ENCODE peak calls at places on chromosomes 2 and 18, in seven cellular contexts. Z, C, E, A, F, Q and R are unnamed samples.

GRCh38 chr2:213159768-213160167 is 8.4 kb upstream of the IKZF2 start:
- DNase-seq in Z (no peak), C (no peak), E (no peak), A (no peak), F (no peak), Q (no peak), R (no peak)

GRCh38 chr2:125004091-125004800 is 979.2 kb downstream of the CNTNAP5 start:
- DNase-seq in Z (no peak), C (no peak), E (no peak), A (no peak), F (no peak), Q (no peak), R (no peak)

GRCh38 chr2:11835403-11835802 is 89.0 kb downstream of the LPIN1 start:
- DNase-seq in Z (no peak), C (no peak), E (no peak), A (no peak), F (no peak), Q (no peak), R (no peak)

GRCh38 chr2:240986787-240987411 is 11.5 kb upstream of the SNED1 start:
- DNase-seq in Z (no peak), C (no peak), E (peak), A (no peak), F (no peak), Q (no peak), R (no peak)

GRCh38 chr2:128486640-128487375 is 168.1 kb upstream of the HS6ST1 start:
- DNase-seq in Z (no peak), C (no peak), E (no peak), A (no peak), F (no peak), Q (no peak), R (no peak)

GRCh38 chr18:5983479-5983878 is 88.2 kb upstream of the TMEM200C start:
- DNase-seq in Z (no peak), C (no peak), E (no peak), A (no peak), F (no peak), Q (no peak), R (no peak)

GRCh38 chr2:133777607-133778006 is 209.3 kb upstream of the NCKAP5 start:
- DNase-seq in Z (no peak), C (no peak), E (no peak), A (no peak), F (no peak), Q (no peak), R (no peak)

GRCh38 chr2:223324402-223324801 is 272.4 kb downstream of the KCNE4 start:
- DNase-seq in Z (no peak), C (no peak), E (no peak), A (no peak), F (no peak), Q (no peak), R (no peak)

GRCh38 chr2:24276349-24276899 is 83.9 kb downstream of the ITSN2 start:
- DNase-seq in Z (no peak), C (no peak), E (no peak), A (no peak), F (no peak), Q (no peak), R (no peak)

GRCh38 chr18:50509012-50509411 is 50.9 kb upstream of the MAPK4 start:
- DNase-seq in Z (peak), C (no peak), E (no peak), A (no peak), F (no peak), Q (no peak), R (no peak)

GRCh38 chr2:40497251-40497859 is 45.5 kb upstream of the SLC8A1 start:
- DNase-seq in Z (no peak), C (no peak), E (no peak), A (no peak), F (no peak), Q (no peak), R (no peak)

GRCh38 chr2:77228379-77228778 is 293.8 kb downstream of the LRRTM4 start:
- DNase-seq in Z (no peak), C (peak), E (no peak), A (no peak), F (no peak), Q (no peak), R (no peak)

GRCh38 chr2:120896904-120897303 is 161.2 kb downstream of the GLI2 start:
- DNase-seq in Z (no peak), C (no peak), E (no peak), A (no peak), F (no peak), Q (no peak), R (no peak)

GRCh38 chr18:32763306-32763705 is 9.5 kb downstream of the KLHL14 start:
- DNase-seq in Z (no peak), C (no peak), E (no peak), A (no peak), F (no peak), Q (no peak), R (no peak)

GRCh38 chr2:36355890-36356198 is 266 bp downstream of the CRIM1 start:
- DNase-seq in Z (no peak), C (no peak), E (no peak), A (no peak), F (no peak), Q (peak), R (no peak)

GRCh38 chr2:50613161-50613560 is 418.8 kb downstream of the NRXN1 start:
- DNase-seq in Z (no peak), C (no peak), E (no peak), A (peak), F (no peak), Q (no peak), R (no peak)

GRCh38 chr2:237904806-237905599 is 45.6 kb downstream of the RAMP1 start:
- DNase-seq in Z (no peak), C (no peak), E (peak), A (no peak), F (peak), Q (no peak), R (no peak)